ENCODE peak calls at places on chromosomes 1 and 21, in eight cellular contexts. O is adrenal gland, T is heart left ventricle, B is trophoblast cell, C is IMR-90, X is right cardiac atrium, J is A549, U is stomach. Q is an unnamed sample.

GRCh38 chr1:98546319-98546718 is 115.2 kb upstream of the SNX7 start:
- DNase-seq in B (no peak), O (no peak), J (no peak), X (no peak), U (no peak), T (no peak), C (peak; percentile 24), Q (no peak)

GRCh38 chr1:76080552-76081093 is 6.1 kb downstream of the ST6GALNAC3 start:
- DNase-seq in B (no peak), T (no peak), U (no peak), X (no peak), J (no peak), C (no peak), O (no peak), Q (no peak)

GRCh38 chr21:41975391-41976272 is 21.8 kb upstream of the C2CD2 start:
- DNase-seq in B (no peak), U (no peak), X (no peak), C (no peak), J (no peak), O (no peak), T (no peak), Q (no peak)

GRCh38 chr1:201476670-201477344 is 7.8 kb upstream of the PHLDA3 start:
- DNase-seq in O (no peak), T (no peak), J (no peak), B (no peak), U (no peak), X (no peak), C (no peak), Q (no peak)

GRCh38 chr21:42013338-42013737 is 3.2 kb upstream of the ZBTB21 start:
- DNase-seq in T (no peak), X (no peak), C (no peak), J (no peak), O (no peak), U (no peak), B (no peak), Q (no peak)

GRCh38 chr1:87327362-87328120 is 1.1 kb upstream of the LMO4 start:
- DNase-seq in X (no peak), O (no peak), U (no peak), J (no peak), T (no peak), B (no peak), C (no peak), Q (no peak)

GRCh38 chr1:82706741-82707140 is 906.0 kb downstream of the ADGRL2 start:
- DNase-seq in O (no peak), B (no peak), J (no peak), T (no peak), C (peak; percentile 26), U (no peak), X (no peak), Q (no peak)

GRCh38 chr1:51297401-51298321 is 32.7 kb downstream of the TTC39A start:
- DNase-seq in T (no peak), J (no peak), B (no peak), X (no peak), O (peak; percentile 29), U (no peak), C (no peak), Q (no peak)

GRCh38 chr21:35811115-35811806 is 249.1 kb downstream of the SETD4 start:
- DNase-seq in B (peak; percentile 4), C (no peak), U (no peak), J (no peak), X (no peak), O (no peak), T (no peak), Q (no peak)

GRCh38 chr1:178955391-178955954 is 70.2 kb upstream of the FAM20B start:
- DNase-seq in U (no peak), X (no peak), C (no peak), T (no peak), B (no peak), O (no peak), J (no peak), Q (no peak)

GRCh38 chr1:43975249-43975961 is 645 bp downstream of the ATP6V0B start:
- DNase-seq in X (peak; percentile 85), O (peak; percentile 79), B (no peak), T (peak; percentile 78), U (peak; percentile 74), C (no peak), J (no peak), Q (peak; percentile 82)

GRCh38 chr1:43977376-43978263 is 1.4 kb upstream of the B4GALT2 start:
- DNase-seq in C (no peak), X (no peak), O (no peak), B (no peak), U (no peak), T (no peak), J (no peak), Q (no peak)

GRCh38 chr1:43976890-43977289 is 2.1 kb upstream of the B4GALT2 start:
- DNase-seq in T (no peak), C (no peak), U (no peak), X (no peak), B (no peak), O (no peak), J (no peak), Q (no peak)

GRCh38 chr1:43974443-43975248 is at the start of gene ATP6V0B:
- DNase-seq in C (peak; percentile 89), J (peak; percentile 87), X (peak; percentile 99), O (peak; percentile 97), B (peak; percentile 93), T (peak; percentile 98), U (peak; percentile 98), Q (peak; percentile 97)

DNA sequence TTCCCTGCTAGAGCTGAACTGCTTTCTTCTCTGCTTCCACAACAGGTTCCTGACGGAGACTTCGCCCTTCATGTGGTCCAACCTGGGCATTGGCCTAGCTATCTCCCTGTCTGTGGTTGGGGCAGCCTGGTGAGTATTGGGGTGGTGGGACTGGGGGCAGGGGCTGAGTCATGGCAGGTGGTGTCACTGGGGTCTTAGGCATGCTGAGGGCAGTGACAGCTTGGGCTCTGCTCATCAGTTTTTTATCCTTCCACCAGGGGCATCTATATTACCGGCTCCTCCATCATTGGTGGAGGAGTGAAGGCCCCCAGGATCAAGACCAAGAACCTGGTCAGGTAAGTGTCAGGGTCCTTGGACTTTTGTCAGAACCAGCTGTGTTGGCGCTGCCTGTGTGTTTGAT is 1.3 kb downstream of the ATP6V0B start:
- DNase-seq in C (no peak), X (no peak), U (no peak), O (no peak), J (no peak), B (no peak), T (no peak), Q (no peak)
- H3K4me1 ChIP-seq in C (peaks cover 23% of the 10 kb centered on the region), X (peaks cover 2% of the 10 kb centered on the region), U (peaks cover 59% of the 10 kb centered on the region), O (peaks cover 19% of the 10 kb centered on the region), J (peaks cover 40% of the 10 kb centered on the region), B (peaks cover 16% of the 10 kb centered on the region), T (peaks cover 32% of the 10 kb centered on the region), Q (peaks cover 60% of the 10 kb centered on the region)

GRCh38 chr1:100893718-100894117 is 924 bp downstream of the EXTL2 start:
- DNase-seq in X (no peak), J (no peak), C (no peak), U (no peak), T (no peak), B (no peak), O (no peak), Q (no peak)
- H3K4me1 ChIP-seq in X (no peaks in the 10 kb centered on the region), J (peaks cover 8% of the 10 kb centered on the region), C (no peaks in the 10 kb centered on the region), U (peaks cover 23% of the 10 kb centered on the region), T (peaks cover 9% of the 10 kb centered on the region), B (no peaks in the 10 kb centered on the region), O (peaks cover 20% of the 10 kb centered on the region), Q (peaks cover 32% of the 10 kb centered on the region)

GRCh38 chr1:180154325-180155201 is at the start of gene QSOX1:
- DNase-seq in T (peak; percentile 94), O (peak; percentile 89), U (peak; percentile 92), B (peak; percentile 89), J (peak; percentile 91), X (peak; percentile 96), C (peak; percentile 86), Q (peak; percentile 87)
- H3K4me1 ChIP-seq in T (peaks cover 9% of the 10 kb centered on the region), O (peaks cover 13% of the 10 kb centered on the region), U (peaks cover 53% of the 10 kb centered on the region), B (peaks cover 10% of the 10 kb centered on the region), J (peaks cover 34% of the 10 kb centered on the region), X (peaks cover 23% of the 10 kb centered on the region), C (peaks cover 33% of the 10 kb centered on the region), Q (no peaks in the 10 kb centered on the region)

GRCh38 chr1:93612510-93612909 is 69.1 kb downstream of the BCAR3 start:
- DNase-seq in T (no peak), U (no peak), C (no peak), O (no peak), B (no peak), J (no peak), X (no peak), Q (no peak)
- H3K4me1 ChIP-seq in T (peaks cover 51% of the 10 kb centered on the region), U (peaks cover 60% of the 10 kb centered on the region), C (peaks cover 47% of the 10 kb centered on the region), O (peaks cover 11% of the 10 kb centered on the region), B (peaks cover 51% of the 10 kb centered on the region), J (peaks cover 82% of the 10 kb centered on the region), X (peaks cover 34% of the 10 kb centered on the region), Q (no peaks in the 10 kb centered on the region)

GRCh38 chr1:112435448-112435847 is 39.4 kb downstream of the CTTNBP2NL start:
- DNase-seq in O (no peak), B (no peak), T (no peak), J (no peak), X (no peak), C (no peak), U (no peak), Q (no peak)

GRCh38 chr1:112440574-112440973 is 44.6 kb downstream of the CTTNBP2NL start:
- DNase-seq in T (no peak), O (no peak), B (no peak), X (no peak), J (no peak), C (no peak), U (no peak), Q (no peak)

GRCh38 chr1:112444269-112444668 is 48.3 kb downstream of the CTTNBP2NL start:
- DNase-seq in X (no peak), C (peak; percentile 77), U (no peak), O (no peak), J (no peak), B (no peak), T (no peak), Q (no peak)

GRCh38 chr1:112436384-112437156 is 40.6 kb downstream of the CTTNBP2NL start:
- DNase-seq in X (no peak), O (no peak), J (no peak), C (no peak), B (no peak), T (no peak), U (no peak), Q (no peak)

GRCh38 chr1:112439592-112439991 is 43.6 kb downstream of the CTTNBP2NL start:
- DNase-seq in C (no peak), U (no peak), J (no peak), X (no peak), O (no peak), T (peak; percentile 29), B (no peak), Q (no peak)
- H3K4me1 ChIP-seq in C (peaks cover 10% of the 10 kb centered on the region), U (peaks cover 7% of the 10 kb centered on the region), J (peaks cover 5% of the 10 kb centered on the region), X (peaks cover 3% of the 10 kb centered on the region), O (no peaks in the 10 kb centered on the region), T (no peaks in the 10 kb centered on the region), B (no peaks in the 10 kb centered on the region), Q (no peaks in the 10 kb centered on the region)